ENCODE peak calls at places on chromosomes 6 and 20, in five cellular contexts. One of them, this sample, is unnamed. For H3K4me1, the result is how much of the 10 kb centered on the place peaks cover.

GRCh38 chr20:17473662-17474061 is 57.5 kb downstream of the BFSP1 start:
- DNase-seq in thoracic aorta: no peak
- DNase-seq in heart right ventricle: no peak
- DNase-seq in MM.1S: no peak
- DNase-seq in psoas muscle: no peak
- DNase-seq in this sample: peak

GRCh38 chr6:75327807-75328206 is 43.2 kb upstream of the TMEM30A start:
- DNase-seq in thoracic aorta: no peak
- DNase-seq in heart right ventricle: no peak
- DNase-seq in MM.1S: no peak
- DNase-seq in psoas muscle: no peak
- DNase-seq in this sample: no peak

GRCh38 chr20:46568570-46569129 is 18.2 kb upstream of the OCSTAMP start:
- DNase-seq in thoracic aorta: peak
- DNase-seq in heart right ventricle: peak
- DNase-seq in MM.1S: no peak
- DNase-seq in psoas muscle: peak
- DNase-seq in this sample: peak

GRCh38 chr6:10418862-10419748 is 4.2 kb upstream of the TFAP2A start:
- DNase-seq in thoracic aorta: no peak
- DNase-seq in heart right ventricle: no peak
- DNase-seq in MM.1S: no peak
- DNase-seq in psoas muscle: no peak
- DNase-seq in this sample: no peak

GRCh38 chr6:11754625-11755289 is 23.8 kb downstream of the ADTRP start:
- DNase-seq in thoracic aorta: no peak
- DNase-seq in heart right ventricle: no peak
- DNase-seq in MM.1S: no peak
- DNase-seq in psoas muscle: no peak
- DNase-seq in this sample: no peak

GRCh38 chr6:53335224-53335994 is 13.3 kb downstream of the ELOVL5 start:
- DNase-seq in thoracic aorta: no peak
- DNase-seq in heart right ventricle: no peak
- DNase-seq in MM.1S: peak
- DNase-seq in psoas muscle: no peak
- DNase-seq in this sample: no peak

GRCh38 chr6:137489410-137490371 is 4.5 kb downstream of the OLIG3 start:
- DNase-seq in thoracic aorta: no peak
- DNase-seq in heart right ventricle: no peak
- DNase-seq in MM.1S: no peak
- DNase-seq in psoas muscle: no peak
- DNase-seq in this sample: no peak

GRCh38 chr20:4065405-4065841 is 50.1 kb upstream of the RNF24 start:
- DNase-seq in thoracic aorta: no peak
- DNase-seq in heart right ventricle: no peak
- DNase-seq in MM.1S: no peak
- DNase-seq in psoas muscle: no peak
- DNase-seq in this sample: no peak

GRCh38 chr20:19688031-19688806 is 69.8 kb upstream of the RIN2 start:
- DNase-seq in thoracic aorta: peak
- DNase-seq in heart right ventricle: peak
- DNase-seq in MM.1S: peak
- DNase-seq in psoas muscle: peak
- DNase-seq in this sample: peak

GRCh38 chr6:152952866-152953509 is 29.9 kb downstream of the FBXO5 start:
- DNase-seq in thoracic aorta: no peak
- DNase-seq in heart right ventricle: no peak
- DNase-seq in MM.1S: peak
- DNase-seq in psoas muscle: no peak
- DNase-seq in this sample: no peak

GRCh38 chr6:87182321-87182720 is 27.0 kb downstream of the ZNF292 start:
- DNase-seq in thoracic aorta: no peak
- DNase-seq in heart right ventricle: no peak
- DNase-seq in MM.1S: no peak
- DNase-seq in psoas muscle: no peak
- DNase-seq in this sample: no peak

GRCh38 chr20:38126146-38126912 is 38.7 kb downstream of the TGM2 start:
- DNase-seq in thoracic aorta: no peak
- DNase-seq in heart right ventricle: no peak
- DNase-seq in MM.1S: no peak
- DNase-seq in psoas muscle: peak
- DNase-seq in this sample: peak

GRCh38 chr6:15682965-15683822 is 20.4 kb upstream of the DTNBP1 start:
- DNase-seq in thoracic aorta: no peak
- DNase-seq in heart right ventricle: no peak
- DNase-seq in MM.1S: no peak
- DNase-seq in psoas muscle: no peak
- DNase-seq in this sample: no peak

GRCh38 chr6:136158398-136158797 is 91.7 kb downstream of the MTFR2 start:
- DNase-seq in thoracic aorta: no peak
- DNase-seq in heart right ventricle: peak
- DNase-seq in MM.1S: no peak
- DNase-seq in psoas muscle: peak
- DNase-seq in this sample: peak

GRCh38 chr6:79868098-79868722 is 79.1 kb downstream of the ELOVL4 start:
- DNase-seq in thoracic aorta: no peak
- DNase-seq in heart right ventricle: no peak
- DNase-seq in MM.1S: peak
- DNase-seq in psoas muscle: no peak
- DNase-seq in this sample: no peak

GRCh38 chr6:22877946-22878705 is 308.8 kb downstream of the HDGFL1 start:
- DNase-seq in thoracic aorta: no peak
- DNase-seq in heart right ventricle: no peak
- DNase-seq in MM.1S: no peak
- DNase-seq in psoas muscle: no peak
- DNase-seq in this sample: no peak

GRCh38 chr20:1386323-1386722 is 6.5 kb downstream of the FKBP1A start:
- DNase-seq in thoracic aorta: no peak
- DNase-seq in heart right ventricle: no peak
- DNase-seq in MM.1S: no peak
- DNase-seq in psoas muscle: no peak
- DNase-seq in this sample: no peak
- H3K4me1 ChIP-seq in thoracic aorta: under half
- H3K4me1 ChIP-seq in heart right ventricle: half or more
- H3K4me1 ChIP-seq in MM.1S: under half
- H3K4me1 ChIP-seq in psoas muscle: half or more
- H3K4me1 ChIP-seq in this sample: under half

DNA sequence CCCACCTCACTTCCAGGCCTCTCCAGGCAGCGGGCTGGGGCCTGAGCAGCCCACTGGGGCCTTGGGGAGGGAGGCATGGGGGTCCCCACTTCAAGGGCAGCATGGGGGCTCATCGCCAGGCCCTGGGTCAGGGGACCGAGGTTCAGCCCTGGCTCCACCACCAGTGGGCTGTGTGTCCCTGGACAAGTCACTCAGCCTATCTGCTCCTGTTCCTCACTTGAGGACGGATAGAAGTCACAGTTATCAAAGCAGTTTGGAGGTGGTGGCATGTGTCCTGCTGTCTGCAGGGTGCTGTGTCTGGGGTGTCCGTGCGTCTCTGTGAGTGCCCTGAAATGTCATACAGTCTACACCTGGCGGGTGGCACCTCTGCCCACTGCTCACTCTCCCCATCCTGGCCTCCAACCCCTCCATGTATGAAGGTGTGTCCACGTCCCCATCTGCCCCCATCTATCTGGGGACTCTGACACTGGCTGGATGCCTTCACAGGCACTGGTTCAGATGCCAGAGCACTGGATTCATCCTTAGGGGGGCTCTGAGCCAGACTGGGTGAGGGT is 3.6 kb downstream of the EEF1A2 start:
- DNase-seq in thoracic aorta: no peak
- DNase-seq in heart right ventricle: no peak
- DNase-seq in MM.1S: no peak
- DNase-seq in psoas muscle: no peak
- DNase-seq in this sample: no peak
- H3K4me1 ChIP-seq in thoracic aorta: under half
- H3K4me1 ChIP-seq in heart right ventricle: under half
- H3K4me1 ChIP-seq in MM.1S: under half
- H3K4me1 ChIP-seq in psoas muscle: under half
- H3K4me1 ChIP-seq in this sample: under half

GRCh38 chr6:45376310-45377040 is 1.3 kb downstream of the SUPT3H start:
- DNase-seq in thoracic aorta: no peak
- DNase-seq in heart right ventricle: no peak
- DNase-seq in MM.1S: no peak
- DNase-seq in psoas muscle: no peak
- DNase-seq in this sample: no peak
- H3K4me1 ChIP-seq in thoracic aorta: under half
- H3K4me1 ChIP-seq in heart right ventricle: under half
- H3K4me1 ChIP-seq in MM.1S: under half
- H3K4me1 ChIP-seq in psoas muscle: under half
- H3K4me1 ChIP-seq in this sample: under half

GRCh38 chr20:23407770-23408467 is 13.4 kb downstream of the NAPB start:
- DNase-seq in thoracic aorta: no peak
- DNase-seq in heart right ventricle: no peak
- DNase-seq in MM.1S: no peak
- DNase-seq in psoas muscle: no peak
- DNase-seq in this sample: no peak
- H3K4me1 ChIP-seq in thoracic aorta: under half
- H3K4me1 ChIP-seq in heart right ventricle: under half
- H3K4me1 ChIP-seq in MM.1S: under half
- H3K4me1 ChIP-seq in psoas muscle: half or more
- H3K4me1 ChIP-seq in this sample: under half

GRCh38 chr20:63945031-63945658 is 11.1 kb downstream of the UCKL1 start:
- DNase-seq in thoracic aorta: no peak
- DNase-seq in heart right ventricle: peak
- DNase-seq in MM.1S: no peak
- DNase-seq in psoas muscle: no peak
- DNase-seq in this sample: no peak

GRCh38 chr20:63947638-63948456 is 8.4 kb downstream of the UCKL1 start:
- DNase-seq in thoracic aorta: no peak
- DNase-seq in heart right ventricle: peak
- DNase-seq in MM.1S: no peak
- DNase-seq in psoas muscle: no peak
- DNase-seq in this sample: no peak

GRCh38 chr20:63944078-63944941 is 11.9 kb downstream of the UCKL1 start:
- DNase-seq in thoracic aorta: no peak
- DNase-seq in heart right ventricle: peak
- DNase-seq in MM.1S: no peak
- DNase-seq in psoas muscle: peak
- DNase-seq in this sample: no peak

GRCh38 chr20:63946986-63947637 is 9.1 kb downstream of the UCKL1 start:
- DNase-seq in thoracic aorta: no peak
- DNase-seq in heart right ventricle: peak
- DNase-seq in MM.1S: no peak
- DNase-seq in psoas muscle: peak
- DNase-seq in this sample: no peak

DNA sequence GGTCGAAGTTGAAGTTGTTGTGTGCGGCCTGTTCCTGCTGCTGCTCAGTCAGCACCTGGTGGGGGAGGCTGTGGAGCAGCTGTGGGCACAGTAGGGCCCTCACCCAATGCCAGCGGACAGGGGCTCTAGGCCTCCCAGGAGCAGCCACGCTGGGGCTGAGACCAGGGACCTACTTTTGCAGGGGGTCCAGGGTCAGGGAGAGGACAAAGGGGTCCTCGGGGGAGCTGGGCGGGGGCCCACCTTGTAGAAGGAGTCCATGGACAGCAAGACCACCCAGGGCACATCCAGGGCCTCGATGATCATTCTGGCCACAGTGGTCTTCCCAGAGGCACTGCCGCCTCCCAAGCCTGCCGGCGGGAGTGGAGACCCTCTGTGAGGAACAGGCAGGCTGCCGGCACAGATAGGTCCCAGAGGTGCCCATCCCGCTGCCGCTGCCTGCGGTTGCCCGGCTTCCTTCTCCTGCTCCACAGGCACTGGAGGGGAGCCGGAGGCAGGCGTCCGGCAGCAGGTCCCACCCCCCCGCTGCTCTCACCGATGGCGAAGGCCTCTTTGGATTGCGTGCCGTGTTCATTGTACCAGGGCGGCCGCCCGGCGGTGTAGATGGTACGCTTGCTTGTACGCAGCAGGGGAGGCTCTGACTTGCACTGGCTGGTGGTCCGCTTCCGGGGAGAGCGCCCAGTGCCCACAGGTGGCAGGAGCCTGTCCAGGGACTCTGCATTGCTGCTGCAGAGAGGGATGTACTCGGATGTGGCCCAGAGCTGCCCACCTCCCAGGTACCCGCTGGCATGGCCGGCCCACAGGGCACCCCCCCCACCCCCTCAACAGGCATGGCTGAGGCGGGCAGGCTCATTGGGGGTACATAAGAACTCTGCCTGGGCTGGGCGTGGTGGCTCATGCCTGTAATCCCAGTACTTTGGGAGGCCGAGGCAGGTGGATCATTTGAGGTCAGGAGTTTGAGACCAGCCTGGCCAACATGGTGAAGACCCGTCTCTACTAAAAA is 10.0 kb downstream of the UCKL1 start:
- DNase-seq in thoracic aorta: no peak
- DNase-seq in heart right ventricle: peak
- DNase-seq in MM.1S: no peak
- DNase-seq in psoas muscle: peak
- DNase-seq in this sample: no peak
- H3K4me1 ChIP-seq in thoracic aorta: under half
- H3K4me1 ChIP-seq in heart right ventricle: half or more
- H3K4me1 ChIP-seq in MM.1S: under half
- H3K4me1 ChIP-seq in psoas muscle: half or more
- H3K4me1 ChIP-seq in this sample: under half

DNA sequence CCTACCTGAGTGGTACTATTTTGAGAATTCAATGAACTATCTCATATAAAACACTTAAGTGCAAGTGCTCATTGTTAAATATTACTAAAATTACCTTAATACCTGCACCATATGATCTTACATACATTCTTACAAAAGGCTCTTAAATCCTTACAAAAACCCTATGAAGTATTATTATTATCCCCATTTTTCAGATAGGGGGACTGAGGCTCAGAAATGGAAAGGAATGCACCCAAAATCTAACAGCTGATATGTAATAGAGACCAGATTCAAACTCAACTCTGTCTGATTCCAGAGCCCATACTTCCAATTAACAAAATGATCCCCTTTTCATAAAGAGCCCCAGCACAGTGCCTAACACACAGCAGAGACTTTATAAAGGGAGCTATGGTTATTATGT is 17.5 kb downstream of the BCL2L1 start:
- DNase-seq in thoracic aorta: no peak
- DNase-seq in heart right ventricle: no peak
- DNase-seq in MM.1S: no peak
- DNase-seq in psoas muscle: no peak
- DNase-seq in this sample: no peak
- H3K4me1 ChIP-seq in thoracic aorta: half or more
- H3K4me1 ChIP-seq in heart right ventricle: half or more
- H3K4me1 ChIP-seq in MM.1S: half or more
- H3K4me1 ChIP-seq in psoas muscle: half or more
- H3K4me1 ChIP-seq in this sample: half or more

This sample was measured in right atrium auricular region.